ENCODE peak calls at places on chromosomes 12 and 14, in ten cellular contexts. V is LoVo; Z is Kasumi-1; L is effector memory CD8-positive, alpha-beta T cell; B is GM13976; X is C1 segment of cervical spinal cord; Y is left ventricle myocardium superior; N is fibroblast of mammary gland; W is MG63; R is stimulated activated CD4-positive, alpha-beta T cell treated with anti-CD3 and anti-CD28 coated beads, Interleukin-1b, Interleukin-23, amount 100 ng/mL, for 24 hours. S is an unnamed sample.

GRCh38 chr12:75611041-75611440 is 99.6 kb upstream of the KRR1 start:
- DNase-seq in V (no peak), Z (no peak), L (no peak), B (no peak), X (no peak), Y (no peak), N (no peak), W (no peak), R (no peak), S (no peak)

GRCh38 chr12:128137140-128137539 is 129.8 kb upstream of the TMEM132C start:
- DNase-seq in V (no peak), Z (no peak), L (no peak), B (no peak), X (no peak), Y (no peak), N (no peak), W (no peak), R (no peak), S (no peak)

GRCh38 chr14:44981198-44981597 is 19.2 kb downstream of the TOGARAM1 start:
- DNase-seq in V (no peak), Z (no peak), L (no peak), B (no peak), X (no peak), Y (no peak), N (no peak), W (no peak), R (no peak), S (no peak)

GRCh38 chr12:90943248-90943647 is 11.7 kb downstream of the CCER1 start:
- DNase-seq in V (no peak), Z (no peak), L (no peak), B (no peak), X (no peak), Y (no peak), N (peak), W (no peak), R (no peak), S (no peak)

GRCh38 chr14:104973215-104974145 is 4.7 kb downstream of the AHNAK2 start:
- DNase-seq in V (peak), Z (no peak), L (no peak), B (no peak), X (no peak), Y (peak), N (peak), W (peak), R (no peak), S (peak)

GRCh38 chr14:64704145-64704742 is at the start of gene PLEKHG3:
- DNase-seq in V (peak), Z (no peak), L (peak), B (no peak), X (peak), Y (peak), N (peak), W (peak), R (no peak), S (peak)

GRCh38 chr14:81831128-81831815 is 297.6 kb upstream of the SEL1L start:
- DNase-seq in V (no peak), Z (no peak), L (no peak), B (no peak), X (peak), Y (peak), N (peak), W (peak), R (no peak), S (peak)

GRCh38 chr12:16424531-16424930 is 77.1 kb downstream of the MGST1 start:
- DNase-seq in V (no peak), Z (no peak), L (no peak), B (no peak), X (no peak), Y (no peak), N (no peak), W (no peak), R (no peak), S (no peak)

GRCh38 chr12:30679250-30679649 is 16.4 kb downstream of the IPO8 start:
- DNase-seq in V (no peak), Z (peak), L (no peak), B (no peak), X (no peak), Y (no peak), N (no peak), W (no peak), R (no peak), S (no peak)

GRCh38 chr14:76091036-76091435 is 60.7 kb upstream of the GPATCH2L start:
- DNase-seq in V (no peak), Z (no peak), L (no peak), B (peak), X (no peak), Y (peak), N (peak), W (no peak), R (no peak), S (peak)

GRCh38 chr14:32623300-32624093 is 294.4 kb downstream of the AKAP6 start:
- DNase-seq in V (no peak), Z (no peak), L (no peak), B (no peak), X (no peak), Y (no peak), N (peak), W (peak), R (no peak), S (no peak)

GRCh38 chr12:67096533-67097318 is 172.4 kb upstream of the CAND1 start:
- DNase-seq in V (no peak), Z (no peak), L (no peak), B (no peak), X (no peak), Y (no peak), N (peak), W (no peak), R (no peak), S (no peak)

GRCh38 chr12:92271341-92271740 is 125.7 kb upstream of the BTG1 start:
- DNase-seq in V (no peak), Z (no peak), L (no peak), B (no peak), X (no peak), Y (no peak), N (no peak), W (no peak), R (no peak), S (no peak)

GRCh38 chr12:82867782-82868505 is 181.2 kb downstream of the TMTC2 start:
- DNase-seq in V (no peak), Z (no peak), L (no peak), B (no peak), X (peak), Y (no peak), N (no peak), W (no peak), R (no peak), S (no peak)

GRCh38 chr12:50579757-50580267 is 75.0 kb downstream of the DIP2B start:
- DNase-seq in V (no peak), Z (no peak), L (no peak), B (peak), X (no peak), Y (no peak), N (peak), W (peak), R (no peak), S (no peak)

GRCh38 chr14:74979442-74980397 is 23.0 kb upstream of the EIF2B2 start:
- DNase-seq in V (no peak), Z (no peak), L (no peak), B (peak), X (no peak), Y (peak), N (no peak), W (peak), R (no peak), S (no peak)

GRCh38 chr14:25041898-25042297 is 8.0 kb downstream of the STXBP6 start:
- DNase-seq in V (no peak), Z (no peak), L (no peak), B (no peak), X (no peak), Y (no peak), N (no peak), W (no peak), R (no peak), S (no peak)

GRCh38 chr12:100794441-100795192 is at the start of gene ANO4:
- DNase-seq in V (no peak), Z (no peak), L (no peak), B (no peak), X (no peak), Y (no peak), N (no peak), W (no peak), R (no peak), S (no peak)

GRCh38 chr12:123761841-123762714 is at the start of gene DNAH10:
- DNase-seq in V (no peak), Z (peak), L (no peak), B (peak), X (no peak), Y (peak), N (peak), W (no peak), R (no peak), S (no peak)

GRCh38 chr14:99736600-99737371 is 52.7 kb downstream of the CYP46A1 start:
- DNase-seq in V (no peak), Z (no peak), L (no peak), B (no peak), X (no peak), Y (peak), N (no peak), W (no peak), R (no peak), S (peak)

GRCh38 chr14:38211258-38211735 is 3.6 kb downstream of the SSTR1 start:
- DNase-seq in V (no peak), Z (no peak), L (no peak), B (peak), X (no peak), Y (peak), N (peak), W (no peak), R (no peak), S (no peak)

GRCh38 chr12:50981319-50982239 is 29.2 kb downstream of the HIGD1C start:
- DNase-seq in V (peak), Z (no peak), L (no peak), B (no peak), X (no peak), Y (no peak), N (no peak), W (no peak), R (no peak), S (no peak)

GRCh38 chr12:124294686-124295315 is at the start of gene RFLNA:
- DNase-seq in V (peak), Z (no peak), L (no peak), B (no peak), X (no peak), Y (no peak), N (no peak), W (peak), R (no peak), S (no peak)

GRCh38 chr14:59630281-59630963 is 53.8 kb upstream of the CCDC175 start:
- DNase-seq in V (no peak), Z (no peak), L (no peak), B (peak), X (peak), Y (no peak), N (peak), W (peak), R (no peak), S (no peak)

GRCh38 chr14:46717211-46717610 is 65.6 kb upstream of the RPL10L start:
- DNase-seq in V (no peak), Z (no peak), L (no peak), B (no peak), X (no peak), Y (no peak), N (no peak), W (no peak), R (no peak), S (no peak)

GRCh38 chr14:28101992-28102391 is 664.6 kb upstream of the FOXG1 start:
- DNase-seq in V (no peak), Z (no peak), L (no peak), B (no peak), X (no peak), Y (no peak), N (no peak), W (no peak), R (no peak), S (no peak)

GRCh38 chr14:103806805-103807204 is 40.6 kb downstream of the PPP1R13B start:
- DNase-seq in V (no peak), Z (no peak), L (no peak), B (peak), X (no peak), Y (no peak), N (no peak), W (no peak), R (no peak), S (no peak)

GRCh38 chr12:74725154-74725553 is 187.5 kb downstream of the ATXN7L3B start:
- DNase-seq in V (peak), Z (no peak), L (no peak), B (no peak), X (no peak), Y (no peak), N (no peak), W (no peak), R (no peak), S (no peak)

GRCh38 chr12:31370645-31371620 is 45.0 kb upstream of the SINHCAF start:
- DNase-seq in V (peak), Z (no peak), L (no peak), B (no peak), X (no peak), Y (no peak), N (no peak), W (no peak), R (no peak), S (no peak)

GRCh38 chr14:88872976-88873375 is 48.5 kb downstream of the TTC8 start:
- DNase-seq in V (no peak), Z (no peak), L (no peak), B (no peak), X (no peak), Y (no peak), N (no peak), W (no peak), R (no peak), S (no peak)

GRCh38 chr14:26332966-26333365 is 264.9 kb downstream of the NOVA1 start:
- DNase-seq in V (no peak), Z (no peak), L (no peak), B (no peak), X (no peak), Y (no peak), N (peak), W (peak), R (no peak), S (no peak)

GRCh38 chr12:117048585-117048904 is 50.7 kb downstream of the TESC start:
- DNase-seq in V (no peak), Z (no peak), L (no peak), B (no peak), X (no peak), Y (no peak), N (no peak), W (no peak), R (no peak), S (no peak)

GRCh38 chr12:77299001-77299400 is 233.6 kb upstream of the E2F7 start:
- DNase-seq in V (no peak), Z (no peak), L (no peak), B (no peak), X (no peak), Y (no peak), N (peak), W (no peak), R (no peak), S (no peak)

GRCh38 chr14:104717646-104718045 is 6.4 kb upstream of the ADSS1 start:
- DNase-seq in V (no peak), Z (no peak), L (no peak), B (no peak), X (no peak), Y (no peak), N (no peak), W (no peak), R (no peak), S (no peak)

GRCh38 chr12:41556176-41556575 is 368.1 kb downstream of the PDZRN4 start:
- DNase-seq in V (no peak), Z (no peak), L (no peak), B (no peak), X (no peak), Y (no peak), N (no peak), W (no peak), R (no peak), S (no peak)